ENCODE peak calls at places on chromosomes 6 and 20, in five cellular contexts. C is Peyer's patch, G is HCT116, X is NB4, T is IMR-90. H is an unnamed sample.

GRCh38 chr6:112044856-112045255 is 9.0 kb upstream of the CCN6 start:
- DNase-seq in C (no peak), G (no peak), T (peak; percentile 93), X (no peak), H (no peak)

GRCh38 chr6:155495011-155495768 is 39.6 kb upstream of the NOX3 start:
- DNase-seq in T (peak; percentile 92), G (no peak), X (peak; percentile 31), C (no peak), H (no peak)

GRCh38 chr6:18053071-18053475 is 65.6 kb upstream of the KIF13A start:
- DNase-seq in G (no peak), T (peak; percentile 75), X (no peak), C (no peak), H (peak; percentile 35)

GRCh38 chr20:4585104-4585753 is 136.5 kb upstream of the PRND start:
- DNase-seq in G (no peak), T (peak; percentile 40), X (no peak), C (no peak), H (no peak)

GRCh38 chr20:11952621-11953020 is 34.9 kb downstream of the BTBD3 start:
- DNase-seq in T (peak; percentile 34), G (no peak), X (no peak), C (no peak), H (no peak)

GRCh38 chr6:132919476-132919875 is 105.1 kb downstream of the RPS12 start:
- DNase-seq in X (no peak), C (no peak), T (peak; percentile 98), G (no peak), H (no peak)

GRCh38 chr6:56637640-56638039 is 5.0 kb downstream of the DST start:
- DNase-seq in C (no peak), G (peak; percentile 49), X (peak; percentile 47), T (peak; percentile 80), H (peak; percentile 55)

GRCh38 chr20:47859255-47859654 is 74.0 kb upstream of the SULF2 start:
- DNase-seq in X (no peak), T (no peak), G (no peak), C (no peak), H (no peak)

GRCh38 chr20:37417857-37418501 is 72.0 kb downstream of the SRC start:
- DNase-seq in X (peak; percentile 49), G (no peak), T (peak; percentile 29), C (no peak), H (no peak)

GRCh38 chr6:89977808-89978748 is 83.8 kb downstream of the GJA10 start:
- DNase-seq in X (no peak), C (no peak), T (peak; percentile 93), G (no peak), H (no peak)

GRCh38 chr6:21586760-21587181 is 6.8 kb upstream of the SOX4 start:
- DNase-seq in C (no peak), G (no peak), T (no peak), X (no peak), H (peak; percentile 21)

GRCh38 chr20:41355598-41356203 is 10.9 kb downstream of the EMILIN3 start:
- DNase-seq in T (no peak), G (no peak), C (no peak), X (no peak), H (no peak)

GRCh38 chr20:47993035-47993755 is 207.9 kb upstream of the SULF2 start:
- DNase-seq in T (no peak), G (no peak), C (no peak), X (no peak), H (no peak)

DNA sequence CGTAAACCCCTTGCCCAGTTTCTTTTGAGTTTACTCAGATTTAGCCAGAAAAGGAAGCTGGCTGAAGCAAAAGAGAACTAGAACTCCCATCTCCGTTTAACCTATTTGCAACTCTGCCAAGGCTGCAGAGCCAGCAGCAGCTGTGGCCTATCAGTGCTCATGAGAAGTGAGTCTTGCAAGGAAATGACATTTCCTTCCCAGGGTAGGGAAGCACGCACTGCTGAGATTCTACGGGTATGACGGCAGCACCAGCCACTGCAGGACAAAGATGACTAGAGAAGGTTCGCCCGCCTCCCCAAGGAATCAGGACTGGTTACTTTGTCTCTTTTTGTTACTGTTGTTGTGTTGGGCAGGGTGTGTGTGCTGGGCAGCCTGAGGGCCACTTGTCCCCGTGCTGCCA is 47.6 kb downstream of the PPP1R3G start:
- DNase-seq in C (peak; percentile 47), X (no peak), G (no peak), T (peak; percentile 98), H (no peak)
- TF ChIP-seq POLR2A in C (no peak), X (no peak), G (no peak), T (peak; percentile 35), H (no peak)

GRCh38 chr6:42783177-42783875 is 1.5 kb downstream of the BICRAL start:
- DNase-seq in G (no peak), X (peak; percentile 77), T (peak; percentile 59), C (peak; percentile 68), H (peak; percentile 89)
- TF ChIP-seq POLR2A in G (peak; percentile 50), X (no peak), T (peak; percentile 69), C (peak; percentile 26), H (peak; percentile 85)

DNA sequence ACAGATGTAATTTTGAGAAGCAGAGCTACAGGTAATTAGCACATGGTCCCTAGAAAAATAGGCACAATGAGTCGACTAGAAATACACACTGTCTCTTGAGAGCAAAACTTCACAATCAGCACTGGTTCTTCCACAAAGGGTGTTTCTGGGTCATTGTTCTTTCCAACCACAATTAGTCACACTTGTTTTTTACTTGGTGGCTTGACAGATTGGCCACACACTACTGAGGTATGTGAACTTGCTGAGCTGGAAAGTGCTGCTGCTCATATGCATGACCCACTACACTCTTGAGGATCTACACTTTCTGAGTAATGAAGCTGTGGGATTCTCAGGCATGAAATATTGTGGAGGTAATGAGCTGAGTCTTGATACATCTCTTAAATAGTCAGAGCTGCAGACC is 347.7 kb downstream of the BCKDHB start:
- DNase-seq in G (peak; percentile 37), C (no peak), T (peak; percentile 92), X (peak; percentile 8), H (no peak)
- TF ChIP-seq POLR2A in G (no peak), C (no peak), T (no peak), X (no peak), H (no peak)

GRCh38 chr6:31485063-31485462 is 12.9 kb upstream of the MICB start:
- DNase-seq in G (no peak), C (no peak), X (no peak), T (peak; percentile 38), H (no peak)

GRCh38 chr6:31493875-31494694 is 3.9 kb upstream of the MICB start:
- DNase-seq in C (peak; percentile 90), X (peak; percentile 93), T (peak; percentile 70), G (peak; percentile 66), H (peak; percentile 90)

GRCh38 chr6:31495580-31495979 is 2.4 kb upstream of the MICB start:
- DNase-seq in C (no peak), T (peak; percentile 62), X (peak; percentile 30), G (no peak), H (no peak)

GRCh38 chr6:31489046-31489445 is 8.9 kb upstream of the MICB start:
- DNase-seq in G (no peak), C (no peak), T (no peak), X (no peak), H (no peak)

GRCh38 chr6:31490115-31490873 is 7.7 kb upstream of the MICB start:
- DNase-seq in T (no peak), G (no peak), C (no peak), X (no peak), H (no peak)
- TF ChIP-seq POLR2A in T (no peak), G (no peak), C (no peak), X (no peak), H (no peak)

GRCh38 chr20:19937651-19938420 is 79.3 kb upstream of the NAA20 start:
- DNase-seq in T (no peak), X (peak; percentile 61), C (no peak), G (no peak), H (no peak)

GRCh38 chr20:19936801-19937583 is 80.2 kb upstream of the NAA20 start:
- DNase-seq in X (peak; percentile 60), T (no peak), G (no peak), C (peak; percentile 41), H (no peak)

GRCh38 chr20:19935842-19936241 is 81.3 kb upstream of the NAA20 start:
- DNase-seq in G (no peak), X (no peak), T (no peak), C (no peak), H (no peak)

GRCh38 chr20:19932170-19932667 is 84.9 kb upstream of the NAA20 start:
- DNase-seq in C (no peak), X (no peak), G (no peak), T (peak; percentile 94), H (no peak)

GRCh38 chr20:19934792-19935491 is 82.2 kb upstream of the NAA20 start:
- DNase-seq in G (no peak), T (no peak), X (peak; percentile 43), C (peak; percentile 44), H (no peak)
- TF ChIP-seq POLR2A in G (no peak), T (no peak), X (no peak), C (peak; percentile 54), H (no peak)

GRCh38 chr6:32190054-32190945 is at the start of gene PBX2:
- DNase-seq in X (peak; percentile 97), C (peak; percentile 96), G (peak; percentile 66), T (peak; percentile 89), H (peak; percentile 92)
- TF ChIP-seq POLR2A in X (peak; percentile 23), C (peak; percentile 78), G (peak; percentile 43), T (peak; percentile 23), H (peak; percentile 76)

GRCh38 chr6:391559-392440 is at the start of gene IRF4:
- DNase-seq in T (no peak), X (no peak), C (peak; percentile 91), G (no peak), H (no peak)
- TF ChIP-seq POLR2A in T (no peak), X (no peak), C (peak; percentile 27), G (no peak), H (no peak)

DNA sequence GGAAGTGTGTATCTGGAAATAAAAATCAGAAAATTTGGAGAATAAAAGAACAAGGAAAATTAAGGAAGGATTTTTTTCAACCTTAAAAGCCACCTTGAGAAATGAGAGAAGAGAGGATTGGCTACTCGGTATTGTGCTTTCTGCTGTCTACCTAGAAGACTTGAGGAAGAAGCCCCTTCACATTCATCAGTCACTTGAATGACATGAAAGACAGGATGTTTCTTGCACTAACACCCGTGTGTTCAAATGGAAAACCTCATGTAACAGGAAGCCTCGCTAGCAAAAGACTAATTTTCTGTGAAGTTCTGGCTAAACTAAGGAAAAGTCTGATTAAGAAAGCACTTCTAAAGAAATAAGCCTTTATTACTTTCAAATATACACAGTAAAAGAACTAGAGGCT is 70.0 kb downstream of the OLIG3 start:
- DNase-seq in G (no peak), C (no peak), X (no peak), T (no peak), H (no peak)
- TF ChIP-seq POLR2A in G (no peak), C (no peak), X (no peak), T (no peak), H (no peak)